ENCODE peak calls at places on chromosome 20, in six cellular contexts. A, W, X, U, Z and H are unnamed samples.
A peak's percentile ranks its signal among the peaks of the same experiment; 100 is the strongest.

GRCh38 chr20:36575066-36575743 is 1.8 kb downstream of the TGIF2 start:
- DNase-seq in A (no peak), W (peak; percentile 59), X (peak; percentile 68), U (peak; percentile 79), Z (peak; percentile 60), H (peak; percentile 68)

GRCh38 chr20:53262294-53262840 is 290.2 kb downstream of the TSHZ2 start:
- DNase-seq in A (no peak), W (no peak), X (no peak), U (no peak), Z (peak; percentile 42), H (no peak)

GRCh38 chr20:54347216-54347833 is 128.1 kb upstream of the DOK5 start:
- DNase-seq in A (no peak), W (no peak), X (no peak), U (no peak), Z (peak; percentile 26), H (no peak)

GRCh38 chr20:24487648-24488047 is 18.2 kb downstream of the SYNDIG1 start:
- DNase-seq in A (no peak), W (no peak), X (no peak), U (no peak), Z (no peak), H (peak; percentile 34)

GRCh38 chr20:12030470-12030869 is 112.8 kb downstream of the BTBD3 start:
- DNase-seq in A (no peak), W (no peak), X (no peak), U (no peak), Z (no peak), H (no peak)

GRCh38 chr20:19617256-19617655 is 140.8 kb upstream of the RIN2 start:
- DNase-seq in A (no peak), W (no peak), X (no peak), U (no peak), Z (no peak), H (no peak)

GRCh38 chr20:8535403-8536003 is 403.4 kb downstream of the PLCB1 start:
- DNase-seq in A (no peak), W (no peak), X (no peak), U (no peak), Z (no peak), H (no peak)

GRCh38 chr20:59525500-59526241 is 78.7 kb upstream of the PHACTR3 start:
- DNase-seq in A (no peak), W (no peak), X (peak; percentile 72), U (peak; percentile 58), Z (peak; percentile 12), H (peak; percentile 60)

GRCh38 chr20:43925786-43926185 is 11.1 kb downstream of the TOX2 start:
- DNase-seq in A (no peak), W (no peak), X (peak; percentile 61), U (no peak), Z (peak; percentile 59), H (peak; percentile 43)

GRCh38 chr20:15851576-15852075 is 721.6 kb downstream of the KIF16B start:
- DNase-seq in A (no peak), W (no peak), X (no peak), U (no peak), Z (no peak), H (no peak)

DNA sequence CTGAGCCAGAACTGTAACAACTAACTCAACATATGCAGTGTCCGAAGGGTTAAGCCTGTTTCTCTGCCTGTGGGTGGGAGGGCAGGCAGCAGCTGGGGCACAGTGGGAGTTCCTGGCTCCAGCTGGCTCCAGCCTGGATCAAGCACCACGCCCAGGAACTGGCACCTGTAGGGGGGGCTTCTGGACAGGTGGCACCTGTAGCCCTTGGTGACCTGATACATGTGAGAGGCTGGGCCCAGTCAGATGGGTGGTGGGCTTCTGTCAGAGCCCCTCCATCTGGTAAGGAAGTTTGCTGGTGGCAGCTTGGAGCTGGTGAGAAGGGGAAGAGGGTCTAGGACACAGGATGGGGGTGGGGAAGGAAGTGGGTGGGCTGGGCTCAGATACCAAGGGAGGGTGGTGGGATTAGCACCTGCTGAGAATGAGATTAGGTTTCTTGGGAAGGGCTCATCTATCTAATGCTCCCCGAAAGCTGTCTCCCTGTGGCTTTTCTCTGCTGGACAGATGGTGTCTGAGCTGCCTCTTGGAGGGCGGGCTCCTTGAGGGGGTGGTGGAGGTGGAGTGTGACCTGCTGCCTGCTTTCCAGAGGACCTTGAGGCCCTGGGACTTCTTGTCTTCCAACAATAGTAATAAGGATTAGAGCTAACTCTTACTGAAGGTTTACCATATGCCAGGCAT is 28.5 kb downstream of the BCL2L1 start:
- DNase-seq in A (no peak), W (no peak), X (no peak), U (no peak), Z (no peak), H (no peak)
- H3K27ac ChIP-seq in A (no peak overlapping the region), W (peak overlapping the region; percentile 71), X (peak overlapping the region; percentile 63), U (no peak overlapping the region), Z (no peak overlapping the region), H (no peak overlapping the region)

DNA sequence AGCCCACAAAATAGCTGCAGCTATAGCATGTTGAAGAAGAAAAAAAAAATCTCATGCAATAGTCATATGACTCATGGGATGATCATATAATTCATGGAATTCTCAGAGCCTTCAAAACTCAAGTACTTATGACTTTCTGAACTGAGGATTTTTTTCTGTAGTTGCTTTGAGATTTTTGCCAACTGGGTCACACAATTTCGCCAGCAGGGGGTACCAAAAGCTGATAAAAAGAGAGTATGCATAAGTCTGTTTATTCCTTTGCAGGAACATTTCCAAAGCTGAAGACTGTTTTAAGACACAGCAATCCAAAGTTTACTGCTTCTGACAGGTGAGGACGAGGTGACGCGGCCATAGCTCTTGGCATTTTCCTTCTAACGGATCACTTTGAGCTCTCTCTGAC is 586.1 kb upstream of the CHD6 start:
- DNase-seq in A (no peak), W (no peak), X (no peak), U (no peak), Z (no peak), H (peak; percentile 26)
- TF ChIP-seq CTCF in A (no peak), W (peak; percentile 43), X (peak; percentile 40), U (no peak), Z (no peak), H (peak; percentile 36)

GRCh38 chr20:3044336-3044965 is 1.0 kb downstream of the GNRH2 start:
- DNase-seq in A (no peak), W (no peak), X (no peak), U (peak; percentile 42), Z (no peak), H (no peak)
- H3K4me3 ChIP-seq in A (no peak overlapping the region), W (peak overlapping the region; percentile 91), X (no peak overlapping the region), U (no peak overlapping the region), Z (no peak overlapping the region), H (no peak overlapping the region)

DNA sequence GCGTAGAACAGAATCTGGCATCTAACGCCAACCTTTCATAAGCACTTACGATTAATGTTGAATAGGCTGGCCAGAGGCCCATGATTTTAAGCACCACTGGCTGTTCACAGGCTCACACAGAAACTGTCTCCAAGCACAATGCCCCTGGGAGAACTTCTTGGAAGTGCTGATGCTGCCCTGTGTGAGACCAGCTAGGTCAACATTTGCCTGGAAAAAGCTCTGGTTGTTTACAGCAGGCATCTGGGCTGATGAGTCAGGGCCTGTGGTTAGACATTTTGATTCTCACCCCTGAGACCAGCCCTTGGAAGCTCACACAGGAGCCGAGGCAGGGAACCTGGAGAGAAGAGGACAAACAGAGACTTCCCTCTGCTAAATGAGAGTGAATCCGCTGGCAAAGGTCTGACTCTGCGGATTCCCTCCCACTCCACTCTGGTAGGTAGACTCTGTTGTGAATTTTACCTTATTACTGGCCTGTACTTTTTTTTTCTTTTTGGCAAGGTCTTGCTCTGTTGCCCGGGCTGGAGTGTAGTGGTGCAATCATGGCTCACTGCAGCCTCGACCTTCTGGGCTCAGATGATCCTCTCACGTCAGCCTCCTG is 6.8 kb upstream of the SULF2 start:
- DNase-seq in A (peak; percentile 65), W (peak; percentile 67), X (no peak), U (peak; percentile 73), Z (peak; percentile 98), H (no peak)
- H3K27ac ChIP-seq in A (peak overlapping the region; percentile 31), W (peak overlapping the region; percentile 74), X (no peak overlapping the region), U (no peak overlapping the region), Z (no peak overlapping the region), H (no peak overlapping the region)

GRCh38 chr20:3237958-3238615 is 903 bp downstream of the SLC4A11 start:
- DNase-seq in A (no peak), W (no peak), X (no peak), U (no peak), Z (no peak), H (no peak)

GRCh38 chr20:3240776-3241363 is 1.9 kb upstream of the SLC4A11 start:
- DNase-seq in A (no peak), W (no peak), X (no peak), U (no peak), Z (no peak), H (no peak)

GRCh38 chr20:3239026-3239866 is at the start of gene SLC4A11:
- DNase-seq in A (no peak), W (no peak), X (peak; percentile 90), U (no peak), Z (peak; percentile 61), H (peak; percentile 69)

GRCh38 chr20:3238616-3239025 is 369 bp downstream of the SLC4A11 start:
- DNase-seq in A (no peak), W (no peak), X (no peak), U (no peak), Z (peak; percentile 7), H (peak; percentile 41)

GRCh38 chr20:3239867-3240775 is 1.1 kb upstream of the SLC4A11 start:
- DNase-seq in A (no peak), W (no peak), X (no peak), U (no peak), Z (peak; percentile 23), H (no peak)
- TF ChIP-seq CTCF in A (no peak), W (no peak), X (no peak), U (no peak), Z (no peak), H (no peak)

DNA sequence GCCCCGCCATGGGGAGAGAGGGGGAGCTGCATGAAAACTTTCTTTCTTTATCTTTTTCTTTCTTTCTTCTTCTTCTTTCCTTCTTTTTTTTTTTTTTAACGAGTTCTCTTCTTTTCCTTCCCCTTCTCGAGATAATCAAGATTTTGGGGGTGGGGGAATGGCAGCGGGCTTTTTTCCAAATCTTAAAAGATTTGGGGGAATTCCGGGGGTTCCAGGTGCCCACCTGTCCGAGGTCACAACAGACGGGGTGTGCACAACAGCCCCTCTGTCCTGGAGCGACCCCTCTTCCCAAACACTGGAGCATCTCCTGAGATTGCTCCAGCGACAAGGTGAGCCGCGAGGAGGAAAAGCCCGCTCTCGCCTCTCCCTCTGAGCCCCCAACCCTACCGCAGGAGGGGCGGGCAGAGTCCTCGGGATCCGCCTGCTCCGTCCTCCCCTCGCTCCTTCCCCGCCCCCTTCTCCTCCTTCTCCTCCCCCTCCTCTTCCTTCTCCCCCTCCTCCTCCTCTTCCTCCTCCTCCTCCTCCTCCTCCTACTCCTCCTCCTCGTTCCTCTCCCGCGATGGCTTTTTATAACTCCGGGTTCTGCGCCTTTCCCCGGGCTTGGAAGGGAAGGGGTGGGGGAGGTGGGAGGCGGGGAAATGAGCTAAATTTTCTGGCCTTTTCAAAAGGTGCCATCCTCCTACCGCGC is 694 bp upstream of the KCNB1 start:
- DNase-seq in A (no peak), W (no peak), X (no peak), U (no peak), Z (no peak), H (no peak)
- H3K4me3 ChIP-seq in A (no peak overlapping the region), W (peak overlapping the region; percentile 60), X (no peak overlapping the region), U (peak overlapping the region; percentile 34), Z (no peak overlapping the region), H (no peak overlapping the region)

GRCh38 chr20:57620274-57620990 is at the start of gene ZBP1:
- DNase-seq in A (no peak), W (no peak), X (peak; percentile 63), U (no peak), Z (no peak), H (no peak)
- H3K27ac ChIP-seq in A (no peak within 1 kb of the TSS), W (peak within 1 kb of the TSS; percentile 25), X (peak within 1 kb of the TSS; percentile 63), U (no peak within 1 kb of the TSS), Z (no peak within 1 kb of the TSS), H (no peak within 1 kb of the TSS)